ENCODE peak calls at places on chromosomes 12 and 14, in ten cellular contexts. O, Q, S, I, A, P, Y, F, Z and D are unnamed samples.

GRCh38 chr12:94561943-94562411 is 88.4 kb downstream of the TMCC3 start:
- DNase-seq in O (no peak), Q (peak; percentile 21), S (peak; percentile 89), I (peak; percentile 77), A (no peak), P (no peak), Y (no peak), F (no peak), Z (peak; percentile 60), D (no peak)

GRCh38 chr12:98397323-98398105 is 117.9 kb upstream of the TMPO start:
- DNase-seq in O (peak; percentile 86), Q (peak; percentile 52), S (peak; percentile 91), I (peak; percentile 86), A (peak; percentile 79), P (peak; percentile 72), Y (peak; percentile 89), F (peak; percentile 89), Z (peak; percentile 88), D (peak; percentile 92)

GRCh38 chr12:6355491-6356373 is 13.9 kb upstream of the TNFRSF1A start:
- DNase-seq in O (no peak), Q (no peak), S (no peak), I (peak; percentile 43), A (no peak), P (no peak), Y (peak; percentile 51), F (peak; percentile 81), Z (no peak), D (no peak)

GRCh38 chr14:43503508-43503907 is 1003.6 kb downstream of the FSCB start:
- DNase-seq in O (peak; percentile 0), Q (no peak), S (peak; percentile 45), I (no peak), A (peak; percentile 7), P (no peak), Y (no peak), F (no peak), Z (peak; percentile 73), D (no peak)

GRCh38 chr12:124519741-124520140 is 47.7 kb downstream of the NCOR2 start:
- DNase-seq in O (no peak), Q (no peak), S (no peak), I (peak; percentile 72), A (peak; percentile 38), P (no peak), Y (no peak), F (no peak), Z (no peak), D (no peak)

GRCh38 chr12:121796855-121797751 is 3.6 kb upstream of the RHOF start:
- DNase-seq in O (peak; percentile 96), Q (peak; percentile 90), S (peak; percentile 97), I (peak; percentile 99), A (peak; percentile 92), P (peak; percentile 98), Y (peak; percentile 98), F (peak; percentile 93), Z (no peak), D (peak; percentile 93)

GRCh38 chr12:99059824-99060526 is 414.9 kb downstream of the APAF1 start:
- DNase-seq in O (peak; percentile 46), Q (peak; percentile 39), S (peak; percentile 12), I (peak; percentile 59), A (no peak), P (peak; percentile 64), Y (no peak), F (peak; percentile 53), Z (no peak), D (peak; percentile 89)

GRCh38 chr12:15763336-15763735 is 25.9 kb downstream of the EPS8 start:
- DNase-seq in O (no peak), Q (no peak), S (no peak), I (no peak), A (no peak), P (no peak), Y (no peak), F (no peak), Z (no peak), D (no peak)

GRCh38 chr14:73467377-73467776 is 9.0 kb upstream of the NUMB start:
- DNase-seq in O (peak; percentile 87), Q (peak; percentile 61), S (no peak), I (no peak), A (peak; percentile 43), P (peak; percentile 55), Y (no peak), F (no peak), Z (no peak), D (peak; percentile 36)

GRCh38 chr12:5442251-5443006 is 10.5 kb downstream of the NTF3 start:
- DNase-seq in O (peak; percentile 78), Q (peak; percentile 57), S (peak; percentile 51), I (no peak), A (peak; percentile 59), P (peak; percentile 21), Y (no peak), F (peak; percentile 75), Z (peak; percentile 67), D (peak; percentile 62)

GRCh38 chr14:68020999-68021663 is 201.6 kb downstream of the RAD51B start:
- DNase-seq in O (no peak), Q (no peak), S (no peak), I (no peak), A (no peak), P (no peak), Y (no peak), F (no peak), Z (no peak), D (no peak)

GRCh38 chr12:69676257-69677012 is 22.7 kb downstream of the BEST3 start:
- DNase-seq in O (peak; percentile 14), Q (peak; percentile 18), S (no peak), I (no peak), A (no peak), P (no peak), Y (no peak), F (no peak), Z (peak; percentile 73), D (no peak)

GRCh38 chr14:77052281-77053044 is 24.0 kb upstream of the IRF2BPL start:
- DNase-seq in O (peak; percentile 57), Q (no peak), S (peak; percentile 36), I (no peak), A (no peak), P (no peak), Y (no peak), F (no peak), Z (no peak), D (no peak)

GRCh38 chr14:92397839-92398564 is 75.0 kb downstream of the SLC24A4 start:
- DNase-seq in O (peak; percentile 55), Q (no peak), S (no peak), I (no peak), A (no peak), P (no peak), Y (no peak), F (no peak), Z (no peak), D (no peak)

GRCh38 chr12:22286569-22286968 is 47.9 kb downstream of the ST8SIA1 start:
- DNase-seq in O (peak; percentile 79), Q (peak; percentile 100), S (no peak), I (no peak), A (peak; percentile 77), P (no peak), Y (no peak), F (no peak), Z (no peak), D (peak; percentile 75)

DNA sequence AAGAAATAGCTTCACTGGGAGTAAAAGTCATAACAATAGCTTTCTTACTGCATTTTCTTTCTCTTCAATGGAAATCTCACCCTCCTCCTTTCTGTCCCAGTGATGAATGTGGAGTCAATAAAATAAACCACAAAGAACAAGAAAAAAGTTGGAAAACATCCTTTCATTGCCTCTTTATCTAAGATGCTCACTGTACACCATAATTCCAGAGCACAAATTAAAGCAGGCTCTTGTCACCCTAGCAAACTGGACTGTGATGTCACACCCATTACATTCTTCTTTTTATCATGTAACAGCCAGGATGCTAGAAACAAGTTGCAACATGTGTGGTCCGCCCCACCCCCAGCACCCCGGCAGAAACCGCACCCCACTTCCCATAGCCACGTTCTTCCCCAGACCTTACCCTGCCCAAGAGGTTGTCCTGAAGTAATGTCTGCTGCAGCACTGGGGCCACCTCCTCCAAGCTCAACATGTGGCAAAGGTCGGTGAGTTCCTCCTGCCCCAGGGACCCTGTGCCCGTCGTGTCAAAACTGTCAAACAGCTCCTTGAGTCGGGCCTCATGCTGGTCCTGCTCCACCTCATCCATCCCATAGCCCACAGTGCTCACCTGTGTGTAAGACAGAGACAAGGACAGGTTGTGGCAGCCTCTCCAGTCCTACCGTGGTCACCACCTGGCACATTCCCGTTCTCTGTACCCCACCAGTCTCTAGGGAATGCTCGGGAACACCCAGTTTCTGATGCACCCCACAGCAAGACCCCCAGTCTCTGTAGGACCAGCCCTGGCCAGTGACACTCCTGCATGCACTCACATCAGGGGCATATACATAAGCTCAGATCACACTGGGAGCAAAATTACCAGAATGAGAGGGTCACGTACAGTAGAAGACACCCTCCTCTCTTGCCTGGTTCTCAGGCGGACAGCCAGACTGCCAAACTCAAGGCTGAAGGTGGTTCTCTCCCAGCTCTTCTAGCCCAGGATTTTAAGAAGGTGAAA is 9.2 kb downstream of the NIN start:
- DNase-seq in O (no peak), Q (no peak), S (no peak), I (no peak), A (no peak), P (no peak), Y (peak; percentile 23), F (no peak), Z (peak; percentile 69), D (no peak)
- H3K4me1 ChIP-seq in O (peaks cover 20% of the 10 kb centered on the region), Q (peaks cover 12% of the 10 kb centered on the region), S (peaks cover 20% of the 10 kb centered on the region), I (no peaks in the 10 kb centered on the region), A (peaks cover 13% of the 10 kb centered on the region), P (no peaks in the 10 kb centered on the region), Y (no peaks in the 10 kb centered on the region), F (peaks cover 7% of the 10 kb centered on the region), Z (peaks cover 80% of the 10 kb centered on the region), D (peaks cover 18% of the 10 kb centered on the region)

GRCh38 chr14:36655963-36656768 is 5.5 kb upstream of the PAX9 start:
- DNase-seq in O (peak; percentile 42), Q (no peak), S (peak; percentile 77), I (peak; percentile 68), A (peak; percentile 17), P (no peak), Y (peak; percentile 54), F (peak; percentile 87), Z (peak; percentile 81), D (peak; percentile 92)
- H3K4me3 ChIP-seq in O (no peak overlapping the region), Q (no peak overlapping the region), S (peak overlapping the region; percentile 60), I (no peak overlapping the region), A (peak overlapping the region; percentile 23), P (peak overlapping the region; percentile 54), Y (peak overlapping the region; percentile 5), F (no peak overlapping the region), Z (no peak overlapping the region), D (no peak overlapping the region)

GRCh38 chr14:22629357-22629756 is 14.8 kb downstream of the OR6J1 start:
- DNase-seq in O (no peak), Q (no peak), S (no peak), I (no peak), A (no peak), P (no peak), Y (no peak), F (no peak), Z (no peak), D (no peak)
- H3K9ac ChIP-seq in O (no peak overlapping the region), Q (no peak overlapping the region), S (no peak overlapping the region), I (no peak overlapping the region), A (no peak overlapping the region), P (no peak overlapping the region), Y (no peak overlapping the region), F (no peak overlapping the region), Z (no peak overlapping the region), D (no peak overlapping the region)

DNA sequence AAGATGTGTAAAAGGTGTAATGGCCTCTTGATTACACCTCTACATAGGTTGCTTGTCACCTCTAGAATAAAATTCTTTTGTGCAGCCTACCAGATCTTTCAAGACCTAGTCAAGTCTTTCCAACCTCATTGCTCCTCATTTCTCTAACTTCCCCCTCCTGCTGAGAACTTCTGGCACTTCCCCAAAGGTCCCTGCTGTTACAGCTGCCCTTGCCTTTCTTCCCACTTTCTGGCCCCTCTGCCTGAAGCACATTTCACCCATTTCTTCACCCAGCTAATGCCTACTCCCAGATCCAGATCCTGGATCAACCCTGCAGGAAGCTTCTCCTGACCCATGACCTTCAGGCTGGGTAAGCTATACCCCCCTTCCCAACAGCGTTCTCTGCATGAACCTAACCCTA is 1.5 kb downstream of the TSHR start:
- DNase-seq in O (no peak), Q (no peak), S (no peak), I (no peak), A (no peak), P (no peak), Y (no peak), F (no peak), Z (no peak), D (no peak)
- H3K4me1 ChIP-seq in O (peaks cover 4% of the 10 kb centered on the region), Q (no peaks in the 10 kb centered on the region), S (no peaks in the 10 kb centered on the region), I (peaks cover 5% of the 10 kb centered on the region), A (peaks cover 10% of the 10 kb centered on the region), P (peaks cover 5% of the 10 kb centered on the region), Y (no peaks in the 10 kb centered on the region), F (peaks cover 4% of the 10 kb centered on the region), Z (peaks cover 28% of the 10 kb centered on the region), D (peaks cover 5% of the 10 kb centered on the region)